ENCODE peak calls at places on chromosome 16, in ten cellular contexts. U is WTC11; P is transverse colon; G is stimulated activated CD4-positive, alpha-beta T cell treated with anti-CD3 and anti-CD28 coated beads, Interleukin-15, amount 100 ng/mL, for 1 hour; N is foreskin keratinocyte; H is thyroid gland; V is effector memory CD4-positive, alpha-beta T cell; J is colonic mucosa; T is NCI-H1105; A is HS-27A. D is an unnamed sample.

GRCh38 chr16:10388987-10389386 is 3.1 kb downstream of the ATF7IP2 start:
- DNase-seq in U (no peak), P (no peak), G (no peak), N (no peak), H (no peak), V (no peak), J (no peak), T (no peak), A (no peak), D (no peak)

GRCh38 chr16:73405851-73406250 is 357.9 kb upstream of the ZFHX3 start:
- DNase-seq in U (no peak), P (no peak), G (no peak), N (no peak), H (no peak), V (no peak), J (no peak), T (no peak), A (peak; percentile 60), D (no peak)

GRCh38 chr16:8716592-8716991 is 42.2 kb downstream of the ABAT start:
- DNase-seq in U (no peak), P (no peak), G (no peak), N (peak; percentile 84), H (no peak), V (no peak), J (no peak), T (peak; percentile 36), A (no peak), D (no peak)

GRCh38 chr16:72856797-72857196 is 191.1 kb downstream of the ZFHX3 start:
- DNase-seq in U (peak; percentile 58), P (no peak), G (no peak), N (no peak), H (no peak), V (no peak), J (no peak), T (no peak), A (no peak), D (peak; percentile 79)

GRCh38 chr16:84379731-84380369 is 11.5 kb downstream of the ATP2C2 start:
- DNase-seq in U (no peak), P (peak; percentile 31), G (no peak), N (no peak), H (no peak), V (no peak), J (peak; percentile 78), T (no peak), A (no peak), D (peak; percentile 41)

GRCh38 chr16:31698901-31699300 is 171.2 kb downstream of the AHSP start:
- DNase-seq in U (no peak), P (no peak), G (no peak), N (no peak), H (no peak), V (no peak), J (no peak), T (no peak), A (no peak), D (no peak)

GRCh38 chr16:364595-365491 is 5.5 kb downstream of the MRPL28 start:
- DNase-seq in U (no peak), P (no peak), G (no peak), N (no peak), H (no peak), V (no peak), J (no peak), T (no peak), A (no peak), D (no peak)

GRCh38 chr16:3876695-3877094 is 3.8 kb downstream of the CREBBP start:
- DNase-seq in U (no peak), P (no peak), G (no peak), N (no peak), H (no peak), V (no peak), J (no peak), T (no peak), A (no peak), D (no peak)

GRCh38 chr16:85541619-85542547 is 71.2 kb upstream of the GSE1 start:
- DNase-seq in U (no peak), P (no peak), G (no peak), N (no peak), H (no peak), V (no peak), J (no peak), T (no peak), A (no peak), D (peak; percentile 23)

GRCh38 chr16:84497836-84498610 is 6.4 kb downstream of the MEAK7 start:
- DNase-seq in U (no peak), P (no peak), G (no peak), N (no peak), H (no peak), V (no peak), J (no peak), T (no peak), A (no peak), D (no peak)

GRCh38 chr16:51994597-51994996 is 552.3 kb downstream of the TOX3 start:
- DNase-seq in U (no peak), P (peak; percentile 61), G (no peak), N (peak; percentile 99), H (peak; percentile 97), V (no peak), J (peak; percentile 61), T (peak; percentile 99), A (peak; percentile 68), D (no peak)